ENCODE peak calls at places on chromosome X, in six cellular contexts. K is mucosa of descending colon; I is GM06990; F is iris pigment epithelial cell; B is effector CD8-positive, alpha-beta T cell; C is body of pancreas. H is an unnamed sample.

GRCh38 chrX:67697452-67697851 is 153.6 kb downstream of the AR start:
- DNase-seq in K (no peak), I (no peak), F (no peak), B (no peak), C (no peak), H (no peak)

GRCh38 chrX:1582686-1583437 is 8.5 kb upstream of the AKAP17A start:
- DNase-seq in K (no peak), I (no peak), F (peak), B (no peak), C (no peak), H (no peak)

GRCh38 chrX:18676470-18676869 is 4.6 kb upstream of the RS1 start:
- DNase-seq in K (no peak), I (no peak), F (no peak), B (no peak), C (peak), H (no peak)

GRCh38 chrX:56797966-56798711 is 69.1 kb downstream of the NBDY start:
- DNase-seq in K (no peak), I (no peak), F (peak), B (no peak), C (peak), H (peak)

GRCh38 chrX:77451041-77451440 is 3.9 kb downstream of the FGF16 start:
- DNase-seq in K (no peak), I (no peak), F (peak), B (no peak), C (no peak), H (no peak)

GRCh38 chrX:133580630-133581029 is 165.3 kb upstream of the GPC4 start:
- DNase-seq in K (no peak), I (no peak), F (no peak), B (no peak), C (no peak), H (no peak)

GRCh38 chrX:44072631-44073030 is 99.4 kb upstream of the NDP start:
- DNase-seq in K (no peak), I (no peak), F (no peak), B (no peak), C (no peak), H (no peak)

GRCh38 chrX:102835504-102836146 is 101.4 kb upstream of the RAB40AL start:
- DNase-seq in K (no peak), I (no peak), F (peak), B (no peak), C (peak), H (no peak)

GRCh38 chrX:9466115-9466495 is 1.2 kb downstream of the TBL1X start:
- DNase-seq in K (peak), I (peak), F (peak), B (peak), C (peak), H (peak)

GRCh38 chrX:66900886-66901285 is 262.0 kb upstream of the EDA2R start:
- DNase-seq in K (no peak), I (no peak), F (no peak), B (no peak), C (no peak), H (no peak)

GRCh38 chrX:1226249-1226648 is 13.8 kb upstream of the CRLF2 start:
- DNase-seq in K (no peak), I (no peak), F (no peak), B (no peak), C (no peak), H (no peak)

GRCh38 chrX:131288738-131289511 is at the start of gene IGSF1:
- DNase-seq in K (peak), I (peak), F (peak), B (no peak), C (peak), H (no peak)

GRCh38 chrX:37959212-37960021 is 46.9 kb upstream of the SYTL5 start:
- DNase-seq in K (no peak), I (no peak), F (no peak), B (no peak), C (no peak), H (no peak)

GRCh38 chrX:154458116-154458953 is at the start of gene PLXNA3:
- DNase-seq in K (peak), I (peak), F (no peak), B (peak), C (peak), H (no peak)

GRCh38 chrX:97330150-97330549 is 446.4 kb downstream of the RPA4 start:
- DNase-seq in K (no peak), I (no peak), F (no peak), B (no peak), C (no peak), H (no peak)

GRCh38 chrX:127873637-127874036 is 178.6 kb downstream of the ACTRT1 start:
- DNase-seq in K (no peak), I (no peak), F (no peak), B (no peak), C (no peak), H (no peak)

GRCh38 chrX:8960809-8961413 is 73.0 kb downstream of the FAM9B start:
- DNase-seq in K (no peak), I (no peak), F (no peak), B (no peak), C (no peak), H (no peak)

GRCh38 chrX:49209434-49210251 is 9.7 kb upstream of the SYP start:
- DNase-seq in K (no peak), I (no peak), F (no peak), B (no peak), C (no peak), H (no peak)

GRCh38 chrX:63686878-63687714 is 97.9 kb downstream of the ARHGEF9 start:
- DNase-seq in K (no peak), I (peak), F (peak), B (no peak), C (no peak), H (no peak)

GRCh38 chrX:136819026-136819425 is 38.3 kb upstream of the ARHGEF6 start:
- DNase-seq in K (no peak), I (no peak), F (no peak), B (no peak), C (no peak), H (no peak)

GRCh38 chrX:149074429-149074828 is 430.7 kb downstream of the IDS start:
- DNase-seq in K (no peak), I (peak), F (no peak), B (no peak), C (no peak), H (peak)

GRCh38 chrX:99091459-99091858 is 1318.6 kb downstream of the PCDH19 start:
- DNase-seq in K (no peak), I (no peak), F (no peak), B (no peak), C (no peak), H (no peak)

GRCh38 chrX:128739539-128739938 is 687.3 kb upstream of the ACTRT1 start:
- DNase-seq in K (no peak), I (no peak), F (no peak), B (no peak), C (no peak), H (no peak)

GRCh38 chrX:71910526-71911022 is at the start of gene NHSL2:
- DNase-seq in K (peak), I (no peak), F (peak), B (no peak), C (no peak), H (no peak)

GRCh38 chrX:102976793-102977495 is 39.9 kb downstream of the RAB40AL start:
- DNase-seq in K (no peak), I (no peak), F (peak), B (no peak), C (no peak), H (no peak)

GRCh38 chrX:72584165-72584564 is 11.5 kb upstream of the HDAC8 start:
- DNase-seq in K (no peak), I (no peak), F (no peak), B (no peak), C (no peak), H (no peak)

GRCh38 chrX:74232859-74233258 is 71.1 kb upstream of the ZCCHC13 start:
- DNase-seq in K (no peak), I (no peak), F (peak), B (no peak), C (no peak), H (no peak)

GRCh38 chrX:71492086-71493065 is 40.5 kb upstream of the OGT start:
- DNase-seq in K (peak), I (peak), F (peak), B (peak), C (peak), H (peak)

GRCh38 chrX:2445662-2446623 is 54.8 kb downstream of the DHRSX start:
- DNase-seq in K (no peak), I (no peak), F (no peak), B (no peak), C (no peak), H (no peak)

GRCh38 chrX:111047575-111047974 is 48.4 kb upstream of the PAK3 start:
- DNase-seq in K (no peak), I (no peak), F (no peak), B (no peak), C (no peak), H (no peak)

GRCh38 chrX:133250184-133251080 is 32.3 kb upstream of the TFDP3 start:
- DNase-seq in K (no peak), I (no peak), F (no peak), B (no peak), C (no peak), H (no peak)

H was measured in gastrocnemius medialis.